ENCODE peak calls at places on chromosomes 2 and 18, in four cellular contexts. G is H9, B is stomach, S is adrenal gland. V is an unnamed sample. For H3K9me3 and H3K4me1, the result is how much of the 10 kb centered on the place peaks cover.

GRCh38 chr18:44568986-44569385 is 111.7 kb upstream of the SETBP1 start:
- DNase-seq in G (no peak), B (no peak), S (no peak), V (no peak)

GRCh38 chr18:48779462-48779861 is 171.3 kb downstream of the SMAD7 start:
- DNase-seq in G (no peak), B (no peak), S (no peak), V (no peak)

GRCh38 chr18:49751427-49752094 is 61.8 kb downstream of the ACAA2 start:
- DNase-seq in G (no peak), B (no peak), S (no peak), V (no peak)

GRCh38 chr2:67013821-67014220 is 383.3 kb upstream of the ETAA1 start:
- DNase-seq in G (no peak), B (no peak), S (no peak), V (no peak)

GRCh38 chr2:230219419-230220331 is at the start of gene SP110:
- DNase-seq in G (peak), B (peak), S (peak), V (peak)

GRCh38 chr2:49516427-49516826 is 362.1 kb upstream of the FSHR start:
- DNase-seq in G (no peak), B (no peak), S (no peak), V (no peak)

GRCh38 chr2:151767536-151767935 is 33.3 kb upstream of the NEB start:
- DNase-seq in G (no peak), B (no peak), S (no peak), V (no peak)

GRCh38 chr18:8121942-8122480 is 487.2 kb upstream of the RAB12 start:
- DNase-seq in G (no peak), B (no peak), S (no peak), V (no peak)

GRCh38 chr18:61544178-61544577 is 210.9 kb downstream of the CDH20 start:
- DNase-seq in G (no peak), B (no peak), S (no peak), V (no peak)

GRCh38 chr2:221836091-221836490 is 264.0 kb upstream of the EPHA4 start:
- DNase-seq in G (no peak), B (no peak), S (no peak), V (no peak)

GRCh38 chr2:112183327-112184025 is 45.3 kb downstream of the FBLN7 start:
- DNase-seq in G (no peak), B (no peak), S (no peak), V (no peak)

GRCh38 chr2:149902104-149902503 is 314.5 kb upstream of the MMADHC start:
- DNase-seq in G (no peak), B (no peak), S (no peak), V (no peak)

GRCh38 chr18:46291149-46291548 is 187.0 kb downstream of the HAUS1 start:
- DNase-seq in G (peak), B (no peak), S (no peak), V (no peak)

GRCh38 chr2:26536371-26537068 is 58.6 kb upstream of the OTOF start:
- DNase-seq in G (no peak), B (no peak), S (no peak), V (no peak)

GRCh38 chr18:59610546-59611140 is 86.6 kb downstream of the CCBE1 start:
- DNase-seq in G (no peak), B (no peak), S (no peak), V (no peak)

DNA sequence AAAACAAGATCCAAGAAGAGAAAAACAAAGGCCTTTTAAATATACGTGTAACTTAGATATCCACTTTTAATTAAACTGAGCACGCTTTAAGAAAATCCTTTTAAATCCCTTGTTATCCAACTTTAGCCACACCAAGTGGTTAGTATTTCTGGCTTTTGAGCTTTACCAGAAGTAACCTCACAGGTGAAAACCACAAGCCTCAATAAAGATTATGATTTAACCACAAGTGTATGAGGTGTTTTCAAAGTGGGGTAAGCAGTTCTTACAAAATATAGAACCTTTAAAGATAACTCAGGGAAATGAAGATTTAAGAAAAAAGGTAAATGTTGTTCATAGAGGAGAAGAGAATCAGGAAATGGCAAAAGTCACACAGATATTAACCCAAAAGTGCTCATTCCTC is 58.4 kb upstream of the CDCA7 start:
- DNase-seq in G (no peak), B (no peak), S (no peak), V (no peak)
- H3K9me3 ChIP-seq in G (under half), B (half or more), S (under half), V (under half)

GRCh38 chr2:60505240-60505639 is 48.2 kb downstream of the BCL11A start:
- DNase-seq in G (no peak), B (no peak), S (no peak), V (no peak)

GRCh38 chr2:60502123-60502522 is 51.3 kb downstream of the BCL11A start:
- DNase-seq in G (no peak), B (no peak), S (no peak), V (no peak)

GRCh38 chr2:60505861-60506260 is 47.6 kb downstream of the BCL11A start:
- DNase-seq in G (no peak), B (no peak), S (no peak), V (no peak)

GRCh38 chr2:60500861-60501260 is 52.6 kb downstream of the BCL11A start:
- DNase-seq in G (no peak), B (no peak), S (no peak), V (no peak)

DNA sequence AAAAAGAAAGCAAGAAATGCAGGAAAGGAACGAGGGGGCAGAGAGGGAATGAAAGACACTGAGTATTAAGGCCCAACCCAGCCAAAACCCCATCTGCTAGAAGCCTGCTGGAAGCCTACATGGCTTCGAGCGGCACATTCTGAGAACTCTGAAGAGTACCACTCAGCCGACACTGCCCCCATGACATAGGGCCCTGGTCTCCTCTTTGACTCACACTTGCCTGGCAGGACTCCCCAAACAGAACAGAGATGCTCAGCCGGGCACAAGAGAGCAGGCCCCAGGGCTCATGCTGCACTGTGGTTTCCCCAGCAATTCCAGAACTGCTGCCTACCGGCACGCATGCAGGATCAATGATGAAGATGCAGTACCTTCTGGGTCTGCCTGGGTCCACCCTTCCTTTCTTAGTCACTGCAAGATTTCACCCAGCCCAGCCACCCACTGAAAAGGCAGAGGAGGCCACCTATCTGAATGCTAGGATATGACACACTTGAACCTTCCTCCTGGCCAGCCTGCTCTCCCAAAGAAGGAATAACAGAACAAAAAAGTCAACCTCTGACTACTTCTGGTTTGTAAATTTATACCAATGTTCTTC is 49.4 kb downstream of the BCL11A start:
- DNase-seq in G (no peak), B (no peak), S (no peak), V (no peak)
- TF ChIP-seq CTCF in G (peak), B (no peak), S (no peak), V (no peak)

GRCh38 chr2:217103752-217104540 is 244.1 kb upstream of the TNP1 start:
- DNase-seq in G (no peak), B (no peak), S (no peak), V (no peak)
- H3K4me1 ChIP-seq in G (under half), B (under half), S (under half), V (under half)

GRCh38 chr18:34550902-34551301 is 159.2 kb upstream of the DTNA start:
- DNase-seq in G (no peak), B (no peak), S (no peak), V (no peak)

GRCh38 chr18:34549367-34549766 is 160.7 kb upstream of the DTNA start:
- DNase-seq in G (no peak), B (no peak), S (no peak), V (no peak)

GRCh38 chr18:34548973-34549294 is 161.2 kb upstream of the DTNA start:
- DNase-seq in G (no peak), B (no peak), S (no peak), V (no peak)

GRCh38 chr18:34551824-34552223 is 158.3 kb upstream of the DTNA start:
- DNase-seq in G (no peak), B (no peak), S (no peak), V (no peak)

DNA sequence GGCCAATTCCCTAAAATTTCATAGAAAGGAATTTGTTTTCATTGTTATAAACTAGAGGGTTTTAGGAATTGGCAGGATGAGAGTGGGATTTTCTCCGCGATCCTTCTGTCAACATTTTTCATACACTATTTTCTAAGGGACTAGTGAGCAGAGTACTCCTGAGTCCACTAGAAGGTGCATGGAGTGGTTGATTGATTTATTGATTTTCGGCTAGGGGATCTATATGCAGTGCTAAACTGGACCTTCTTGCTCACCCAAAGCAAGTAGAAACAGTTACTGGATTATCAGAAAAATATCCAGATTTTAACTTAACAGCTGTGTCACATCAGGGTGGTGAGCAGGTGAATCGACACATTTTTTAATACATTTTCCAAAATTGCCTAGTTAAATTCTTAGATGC is 159.9 kb upstream of the DTNA start:
- DNase-seq in G (no peak), B (no peak), S (no peak), V (no peak)
- H3K9me3 ChIP-seq in G (under half), B (under half), S (under half), V (under half)

GRCh38 chr2:240131941-240132650 is 4.0 kb downstream of the COPS9 start:
- DNase-seq in G (peak), B (no peak), S (no peak), V (no peak)
- TF ChIP-seq CTCF in G (peak), B (no peak), S (no peak), V (no peak)

GRCh38 chr2:168467729-168468128 is 11.7 kb downstream of the CERS6 start:
- DNase-seq in G (no peak), B (no peak), S (no peak), V (no peak)
- H3K4me1 ChIP-seq in G (under half), B (under half), S (under half), V (under half)

GRCh38 chr2:128808462-128809255 is 490.0 kb upstream of the HS6ST1 start:
- DNase-seq in G (no peak), B (no peak), S (peak), V (no peak)

GRCh38 chr2:128809880-128810279 is 491.2 kb upstream of the HS6ST1 start:
- DNase-seq in G (no peak), B (no peak), S (no peak), V (no peak)

GRCh38 chr2:128807317-128807716 is 488.6 kb upstream of the HS6ST1 start:
- DNase-seq in G (no peak), B (no peak), S (no peak), V (no peak)

GRCh38 chr2:128812183-128812940 is 493.7 kb upstream of the HS6ST1 start:
- DNase-seq in G (peak), B (no peak), S (no peak), V (no peak)

DNA sequence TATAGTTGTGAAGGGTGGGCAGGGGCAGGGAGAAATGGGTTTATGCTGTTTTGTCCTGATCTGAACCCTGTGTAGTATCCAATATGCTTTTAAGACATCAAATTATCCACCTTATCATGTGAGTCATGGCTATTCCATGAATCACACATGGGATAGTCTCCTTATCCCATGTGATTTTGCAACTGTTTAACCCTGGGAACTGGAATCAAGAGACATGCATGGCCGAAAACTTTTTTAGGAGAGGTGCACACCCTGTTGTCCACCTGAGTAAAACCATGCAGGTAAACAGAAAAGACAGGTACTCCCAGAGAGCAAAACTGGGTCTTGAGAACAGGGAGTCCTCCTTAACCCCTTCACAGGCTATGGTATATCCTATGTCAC is 490.6 kb upstream of the HS6ST1 start:
- DNase-seq in G (no peak), B (no peak), S (no peak), V (no peak)
- H3K9me3 ChIP-seq in G (under half), B (under half), S (under half), V (under half)

GRCh38 chr2:240013343-240013742 is 11.8 kb downstream of the NDUFA10 start:
- DNase-seq in G (no peak), B (no peak), S (no peak), V (no peak)
- TF ChIP-seq CTCF in G (peak), B (no peak), S (no peak), V (no peak)

GRCh38 chr18:41783879-41784278 is 171.2 kb upstream of the PIK3C3 start:
- DNase-seq in G (no peak), B (no peak), S (no peak), V (no peak)
- H3K4me1 ChIP-seq in G (under half), B (under half), S (under half), V (under half)

V was measured in mucosa of descending colon.